ENCODE peak calls at places on chromosomes 12 and 14, in eight cellular contexts. X, H, F, C, T, N, I and U are unnamed samples.
A peak's percentile ranks its signal among the peaks of the same experiment; 100 is the strongest.

GRCh38 chr12:104357431-104357952 is 54.0 kb downstream of the EID3 start:
- DNase-seq in X (peak; percentile 36), H (no peak), F (no peak), C (peak; percentile 50), T (peak; percentile 68), N (no peak), I (peak; percentile 48), U (no peak)

GRCh38 chr12:28998662-28999120 is 150.4 kb upstream of the FAR2 start:
- DNase-seq in X (peak; percentile 38), H (no peak), F (no peak), C (peak; percentile 47), T (peak; percentile 10), N (peak; percentile 10), I (peak; percentile 92), U (no peak)

GRCh38 chr14:101194356-101195308 is 291.1 kb upstream of the RTL1 start:
- DNase-seq in X (no peak), H (no peak), F (no peak), C (no peak), T (no peak), N (no peak), I (no peak), U (no peak)

GRCh38 chr12:113049976-113050742 is 6.4 kb upstream of the DTX1 start:
- DNase-seq in X (no peak), H (peak; percentile 84), F (no peak), C (no peak), T (peak; percentile 63), N (peak; percentile 61), I (peak; percentile 36), U (peak; percentile 85)

GRCh38 chr14:51304428-51304827 is 64.4 kb downstream of the TMX1 start:
- DNase-seq in X (peak; percentile 86), H (no peak), F (no peak), C (peak; percentile 90), T (no peak), N (no peak), I (no peak), U (no peak)

GRCh38 chr14:61388173-61388975 is 67.0 kb downstream of the PRKCH start:
- DNase-seq in X (peak; percentile 23), H (peak; percentile 90), F (no peak), C (peak; percentile 25), T (no peak), N (no peak), I (peak; percentile 90), U (no peak)

GRCh38 chr12:54004063-54004840 is 4.3 kb downstream of the HOXC9 start:
- DNase-seq in X (no peak), H (peak; percentile 83), F (no peak), C (no peak), T (no peak), N (no peak), I (no peak), U (no peak)

GRCh38 chr12:51895378-51896135 is 7.7 kb downstream of the ANKRD33 start:
- DNase-seq in X (no peak), H (no peak), F (no peak), C (no peak), T (no peak), N (no peak), I (no peak), U (no peak)

GRCh38 chr12:45415393-45415817 is 199.5 kb downstream of the ANO6 start:
- DNase-seq in X (peak; percentile 99), H (peak; percentile 95), F (no peak), C (peak; percentile 100), T (peak; percentile 78), N (no peak), I (peak; percentile 99), U (no peak)

GRCh38 chr14:105472496-105472991 is 2.1 kb upstream of the CRIP2 start:
- DNase-seq in X (no peak), H (no peak), F (no peak), C (no peak), T (no peak), N (no peak), I (peak; percentile 4), U (no peak)

GRCh38 chr12:46555379-46555778 is 182.8 kb upstream of the SLC38A2 start:
- DNase-seq in X (peak; percentile 90), H (no peak), F (no peak), C (peak; percentile 91), T (no peak), N (no peak), I (peak; percentile 59), U (no peak)

GRCh38 chr12:62135553-62136200 is 124.5 kb upstream of the USP15 start:
- DNase-seq in X (no peak), H (no peak), F (no peak), C (no peak), T (no peak), N (no peak), I (no peak), U (no peak)

GRCh38 chr14:59022144-59022543 is 166.3 kb upstream of the DAAM1 start:
- DNase-seq in X (no peak), H (no peak), F (no peak), C (no peak), T (no peak), N (no peak), I (peak; percentile 77), U (peak; percentile 32)

GRCh38 chr12:18747960-18748359 is 10.0 kb downstream of the CAPZA3 start:
- DNase-seq in X (peak; percentile 98), H (no peak), F (no peak), C (peak; percentile 99), T (no peak), N (no peak), I (peak; percentile 34), U (no peak)

GRCh38 chr14:101005447-101005846 is 101.9 kb upstream of the RTL1 start:
- DNase-seq in X (no peak), H (no peak), F (no peak), C (no peak), T (no peak), N (no peak), I (no peak), U (no peak)

GRCh38 chr12:19039515-19039914 is 90.0 kb upstream of the PLEKHA5 start:
- DNase-seq in X (no peak), H (no peak), F (no peak), C (no peak), T (no peak), N (no peak), I (no peak), U (no peak)

GRCh38 chr12:93824514-93825500 is 147.6 kb downstream of the CRADD start:
- DNase-seq in X (peak; percentile 40), H (no peak), F (peak; percentile 23), C (peak; percentile 48), T (no peak), N (peak; percentile 64), I (no peak), U (no peak)

GRCh38 chr12:101826766-101827368 is 3.9 kb downstream of the GNPTAB start:
- DNase-seq in X (no peak), H (no peak), F (no peak), C (no peak), T (no peak), N (no peak), I (no peak), U (peak; percentile 42)

GRCh38 chr12:101823891-101824290 is 6.9 kb downstream of the GNPTAB start:
- DNase-seq in X (no peak), H (peak; percentile 79), F (peak; percentile 20), C (peak; percentile 15), T (peak; percentile 82), N (peak; percentile 70), I (peak; percentile 64), U (peak; percentile 93)

GRCh38 chr12:101823039-101823438 is 7.7 kb downstream of the GNPTAB start:
- DNase-seq in X (no peak), H (no peak), F (no peak), C (no peak), T (no peak), N (no peak), I (no peak), U (no peak)

GRCh38 chr12:101828463-101829196 is 2.1 kb downstream of the GNPTAB start:
- DNase-seq in X (no peak), H (peak; percentile 52), F (no peak), C (no peak), T (no peak), N (no peak), I (no peak), U (peak; percentile 73)

GRCh38 chr12:101824831-101825230 is 5.9 kb downstream of the GNPTAB start:
- DNase-seq in X (no peak), H (no peak), F (no peak), C (no peak), T (no peak), N (no peak), I (no peak), U (no peak)
- H3K4me2 ChIP-seq in X (no peak overlapping the region), H (no peak overlapping the region), F (no peak overlapping the region), C (no peak overlapping the region), T (no peak overlapping the region), N (no peak overlapping the region), I (no peak overlapping the region), U (peak overlapping the region; percentile 76)

DNA sequence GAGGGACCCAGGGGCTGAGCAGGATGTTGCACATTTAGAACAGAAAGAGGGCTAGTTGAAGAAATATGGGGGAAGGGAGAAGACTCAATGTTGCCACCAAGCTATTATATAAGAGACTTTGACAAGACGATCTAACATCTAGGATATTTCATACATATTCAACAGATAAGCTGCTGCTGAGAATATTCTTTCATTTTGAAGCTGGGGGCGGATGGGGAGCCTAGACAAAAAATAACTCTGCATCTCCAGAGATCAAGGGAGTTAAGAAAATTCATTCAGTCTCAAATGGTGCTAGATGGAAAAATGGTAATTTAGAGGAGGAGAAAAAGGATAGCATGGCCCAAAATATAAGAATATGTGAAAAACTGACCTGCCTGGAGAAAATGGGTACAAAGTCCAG is 415.6 kb downstream of the MDGA2 start:
- DNase-seq in X (no peak), H (no peak), F (no peak), C (no peak), T (no peak), N (no peak), I (no peak), U (no peak)
- H3K4me2 ChIP-seq in X (no peak overlapping the region), H (no peak overlapping the region), F (no peak overlapping the region), C (no peak overlapping the region), T (no peak overlapping the region), N (no peak overlapping the region), I (no peak overlapping the region), U (no peak overlapping the region)

DNA sequence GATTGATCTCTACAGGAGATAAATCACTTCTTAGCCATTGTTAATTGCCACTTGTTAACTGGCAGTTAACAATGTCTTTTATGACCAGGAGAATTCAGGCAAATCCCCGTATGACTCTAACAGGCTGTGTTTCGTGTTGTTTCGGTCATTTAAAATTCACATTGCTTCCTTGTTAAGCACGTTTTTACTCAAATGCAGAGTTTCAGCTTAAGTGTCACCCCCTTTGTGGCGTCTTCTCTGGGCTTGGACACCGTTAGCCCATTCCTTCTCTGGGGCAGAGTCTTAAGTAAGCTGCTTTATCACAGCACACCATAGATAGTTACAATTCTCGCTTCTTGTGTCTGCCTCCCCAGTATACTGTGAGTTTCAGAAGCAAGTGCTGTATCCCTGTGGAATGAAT is 205.4 kb downstream of the EPS8 start:
- DNase-seq in X (no peak), H (no peak), F (no peak), C (no peak), T (no peak), N (no peak), I (no peak), U (no peak)
- H3K4me2 ChIP-seq in X (no peak overlapping the region), H (no peak overlapping the region), F (no peak overlapping the region), C (no peak overlapping the region), T (no peak overlapping the region), N (no peak overlapping the region), I (no peak overlapping the region), U (no peak overlapping the region)

DNA sequence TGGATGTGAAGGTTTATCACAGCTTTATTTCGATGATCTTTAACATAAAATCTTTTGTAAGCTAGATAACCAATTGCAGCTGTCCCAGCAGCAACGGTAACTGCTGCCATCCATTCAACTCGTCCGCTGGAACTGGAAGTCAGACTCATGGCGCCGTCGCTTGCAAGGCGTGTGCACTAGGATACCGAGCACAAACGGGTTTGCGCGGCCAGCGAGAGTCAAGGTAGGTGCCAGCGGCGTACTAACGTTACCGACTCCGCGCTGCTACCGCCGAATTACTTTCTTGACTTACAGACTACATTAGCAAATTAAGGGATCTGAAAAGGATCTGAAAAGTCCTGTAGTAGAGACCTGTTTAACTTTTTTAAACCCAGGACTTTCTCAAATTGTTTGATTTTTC is 47.4 kb upstream of the PRICKLE1 start:
- DNase-seq in X (no peak), H (no peak), F (no peak), C (no peak), T (no peak), N (no peak), I (no peak), U (no peak)
- H3K4me2 ChIP-seq in X (no peak overlapping the region), H (no peak overlapping the region), F (no peak overlapping the region), C (no peak overlapping the region), T (no peak overlapping the region), N (no peak overlapping the region), I (no peak overlapping the region), U (no peak overlapping the region)